ENCODE peak calls at places on chromosomes 1 and 21, in ten cellular contexts. V is activated CD8-positive, alpha-beta memory T cell treated with anti-CD3 and anti-CD28 coated beads for 24 hours; M is T-helper 2 cell; N is uterus; S is SHP77; K is stimulated activated CD8-positive, alpha-beta memory T cell treated with anti-CD3 and anti-CD28 coated beads, Interleukin-15, amount 100 ng/mL, for 1 hour; U is activated T-helper 1 cell treated with anti-CD3 and anti-CD28 coated beads, Interleukin-2, amount 50 U/mL, for 16 hours; R is foreskin fibroblast; A is kidney epithelial cell; Q is astrocyte of the spinal cord. H is an unnamed sample.

GRCh38 chr1:16349847-16350406 is 2.4 kb downstream of the FBXO42 start:
- DNase-seq in V (no peak), A (no peak), N (no peak), R (no peak), S (no peak), Q (no peak), K (no peak), U (no peak), M (no peak), H (no peak)

GRCh38 chr1:168202941-168203654 is 22.7 kb upstream of the SFT2D2 start:
- DNase-seq in K (no peak), V (no peak), A (no peak), Q (peak), M (no peak), S (no peak), N (peak), U (no peak), R (peak), H (no peak)

GRCh38 chr1:51231121-51231520 is 5.0 kb upstream of the RNF11 start:
- DNase-seq in V (no peak), S (no peak), K (no peak), N (no peak), M (no peak), R (no peak), A (no peak), Q (no peak), U (no peak), H (no peak)

GRCh38 chr1:33943978-33944377 is 80.1 kb downstream of the HMGB4 start:
- DNase-seq in V (no peak), S (no peak), R (peak), M (no peak), N (no peak), U (no peak), Q (peak), A (peak), K (no peak), H (no peak)

GRCh38 chr1:218165687-218166088 is 119.4 kb upstream of the RRP15 start:
- DNase-seq in N (no peak), Q (peak), S (no peak), M (no peak), V (no peak), A (no peak), K (no peak), U (no peak), R (no peak), H (peak)

GRCh38 chr1:15951341-15952153 is 24.4 kb downstream of the ZBTB17 start:
- DNase-seq in N (no peak), R (no peak), U (peak), M (no peak), S (no peak), Q (no peak), V (peak), K (no peak), A (no peak), H (no peak)

GRCh38 chr1:12152106-12152891 is 14.5 kb upstream of the TNFRSF1B start:
- DNase-seq in R (no peak), V (no peak), S (no peak), U (no peak), K (no peak), M (no peak), N (no peak), Q (no peak), A (no peak), H (no peak)

GRCh38 chr21:44618909-44619308 is 7.0 kb downstream of the KRTAP10-8 start:
- DNase-seq in R (no peak), M (peak), S (no peak), A (no peak), V (peak), N (no peak), K (peak), Q (no peak), U (peak), H (no peak)

GRCh38 chr1:63116016-63116415 is 206.4 kb upstream of the FOXD3 start:
- DNase-seq in N (no peak), Q (no peak), A (no peak), R (peak), U (no peak), K (no peak), V (no peak), S (no peak), M (no peak), H (no peak)

GRCh38 chr1:29282135-29282923 is 46.0 kb downstream of the PTPRU start:
- DNase-seq in Q (no peak), S (no peak), U (no peak), A (no peak), M (no peak), N (no peak), K (no peak), V (no peak), R (no peak), H (no peak)

GRCh38 chr1:64983110-64983509 is 16.8 kb upstream of the JAK1 start:
- DNase-seq in V (no peak), K (no peak), M (no peak), S (no peak), Q (peak), N (no peak), U (no peak), R (peak), A (peak), H (no peak)

GRCh38 chr1:180580237-180580636 is 21.5 kb downstream of the OVAAL start:
- DNase-seq in K (no peak), R (peak), M (no peak), N (no peak), A (peak), S (no peak), Q (no peak), U (no peak), V (no peak), H (no peak)

GRCh38 chr1:151158311-151158710 is 1.9 kb downstream of the TNFAIP8L2 start:
- DNase-seq in V (peak), Q (no peak), U (no peak), S (no peak), R (no peak), K (no peak), N (no peak), M (no peak), A (no peak), H (no peak)

GRCh38 chr1:205494119-205494518 is 10.3 kb upstream of the CDK18 start:
- DNase-seq in Q (no peak), K (no peak), A (no peak), V (no peak), R (no peak), M (no peak), N (no peak), S (no peak), U (no peak), H (no peak)

GRCh38 chr1:13583964-13584791 is 546 bp downstream of the PDPN start:
- DNase-seq in K (no peak), M (no peak), A (no peak), U (no peak), N (peak), R (no peak), S (no peak), V (no peak), Q (peak), H (no peak)

GRCh38 chr21:33128538-33128937 is 58.6 kb downstream of the OLIG1 start:
- DNase-seq in K (no peak), U (no peak), Q (no peak), N (no peak), A (no peak), S (no peak), V (no peak), R (no peak), M (no peak), H (no peak)

H was measured in MM.1S.